ENCODE peak calls at places on chromosomes 3 and 15, in five cellular contexts. K is HCT116, R is heart right ventricle, L is hepatocyte, A is tibial artery. U is an unnamed sample.

GRCh38 chr15:38536201-38536676 is 28.4 kb downstream of the RASGRP1 start:
- DNase-seq in K (no peak), R (no peak), A (no peak), L (no peak), U (peak; percentile 93)

GRCh38 chr15:25060472-25060803 is 105.7 kb downstream of the SNRPN start:
- DNase-seq in K (no peak), A (no peak), R (no peak), L (no peak), U (no peak)

GRCh38 chr15:68993276-68993675 is 21.2 kb upstream of the NOX5 start:
- DNase-seq in K (no peak), A (no peak), R (no peak), L (no peak), U (no peak)

GRCh38 chr3:118151164-118151563 is 883.5 kb downstream of the IGSF11 start:
- DNase-seq in A (no peak), K (no peak), L (no peak), R (no peak), U (no peak)

GRCh38 chr3:112980080-112980479 is 5.2 kb upstream of the CD200R1 start:
- DNase-seq in L (no peak), A (no peak), K (no peak), R (no peak), U (no peak)

GRCh38 chr15:36024066-36024465 is 478.1 kb upstream of the DPH6 start:
- DNase-seq in A (no peak), L (no peak), R (peak; percentile 4), K (no peak), U (no peak)

GRCh38 chr3:186452517-186452916 is 90.5 kb upstream of the DGKG start:
- DNase-seq in K (peak; percentile 21), A (no peak), L (peak; percentile 18), R (no peak), U (no peak)

GRCh38 chr15:48966595-48967301 is 3.0 kb upstream of the SHC4 start:
- DNase-seq in R (no peak), K (no peak), L (no peak), A (no peak), U (peak; percentile 46)

GRCh38 chr3:75341324-75342067 is 322.6 kb upstream of the FRG2C start:
- DNase-seq in A (no peak), K (no peak), R (no peak), L (no peak), U (peak; percentile 3)

GRCh38 chr15:88225484-88225883 is 31.1 kb downstream of the NTRK3 start:
- DNase-seq in L (no peak), R (no peak), K (no peak), A (no peak), U (no peak)

GRCh38 chr3:72490688-72491430 is 357.4 kb downstream of the SHQ1 start:
- DNase-seq in L (no peak), A (no peak), K (no peak), R (no peak), U (no peak)

GRCh38 chr3:171526869-171527268 is 66.7 kb upstream of the TNIK start:
- DNase-seq in R (no peak), A (no peak), L (no peak), K (no peak), U (no peak)

GRCh38 chr3:123423026-123423425 is 25.9 kb downstream of the ADCY5 start:
- DNase-seq in A (peak; percentile 89), K (no peak), R (peak; percentile 61), L (no peak), U (no peak)

GRCh38 chr3:108493862-108494261 is 16.5 kb downstream of the MYH15 start:
- DNase-seq in L (no peak), K (peak; percentile 19), R (no peak), A (no peak), U (no peak)

GRCh38 chr3:8423307-8423706 is 78.3 kb upstream of the LMCD1 start:
- DNase-seq in A (no peak), R (no peak), K (no peak), L (no peak), U (no peak)

GRCh38 chr3:185215873-185216586 is 37.8 kb downstream of the EHHADH start:
- DNase-seq in R (no peak), K (no peak), L (no peak), A (no peak), U (peak; percentile 31)

GRCh38 chr15:88897456-88898194 is 2.3 kb upstream of the HAPLN3 start:
- DNase-seq in K (no peak), L (peak; percentile 95), R (peak; percentile 91), A (peak; percentile 95), U (peak; percentile 93)

GRCh38 chr15:32853667-32854066 is 135.9 kb downstream of the GREM1 start:
- DNase-seq in R (no peak), K (no peak), L (no peak), A (no peak), U (no peak)

GRCh38 chr3:72683068-72683467 is 165.2 kb downstream of the SHQ1 start:
- DNase-seq in A (no peak), L (no peak), K (no peak), R (no peak), U (no peak)

GRCh38 chr15:65730560-65731172 is 61.4 kb downstream of the DENND4A start:
- DNase-seq in L (no peak), A (no peak), R (no peak), K (peak; percentile 1), U (peak; percentile 55)

GRCh38 chr3:191499307-191500125 is 38.6 kb downstream of the PYDC2 start:
- DNase-seq in A (no peak), L (peak; percentile 35), R (peak; percentile 6), K (no peak), U (peak; percentile 58)

GRCh38 chr15:82928711-82929110 is 23.8 kb downstream of the HOMER2 start:
- DNase-seq in L (no peak), K (no peak), R (no peak), A (no peak), U (no peak)

GRCh38 chr15:75109021-75109690 is 85.8 kb downstream of the PPCDC start:
- DNase-seq in A (no peak), K (no peak), L (no peak), R (no peak), U (no peak)

GRCh38 chr3:179179256-179179655 is 31.1 kb downstream of the PIK3CA start:
- DNase-seq in K (no peak), L (no peak), R (no peak), A (no peak), U (no peak)

GRCh38 chr15:55954862-55955605 is 38.4 kb downstream of the NEDD4 start:
- DNase-seq in R (no peak), K (no peak), A (no peak), L (no peak), U (no peak)

GRCh38 chr3:160676547-160677303 is at the start of gene ARL14:
- DNase-seq in L (peak; percentile 78), R (no peak), K (peak; percentile 89), A (no peak), U (no peak)

GRCh38 chr3:41199866-41200668 is 762 bp downstream of the CTNNB1 start:
- DNase-seq in R (peak; percentile 42), K (no peak), A (peak; percentile 72), L (peak; percentile 61), U (no peak)

GRCh38 chr3:66567066-66567465 is 66.2 kb upstream of the LRIG1 start:
- DNase-seq in K (no peak), A (no peak), R (no peak), L (peak; percentile 11), U (no peak)

GRCh38 chr3:125163739-125164601 is 48.6 kb downstream of the SLC12A8 start:
- DNase-seq in R (no peak), A (no peak), L (peak; percentile 39), K (no peak), U (peak; percentile 57)

GRCh38 chr15:50880651-50881114 is 27.8 kb upstream of the AP4E1 start:
- DNase-seq in L (no peak), K (no peak), R (no peak), A (no peak), U (no peak)

DNA sequence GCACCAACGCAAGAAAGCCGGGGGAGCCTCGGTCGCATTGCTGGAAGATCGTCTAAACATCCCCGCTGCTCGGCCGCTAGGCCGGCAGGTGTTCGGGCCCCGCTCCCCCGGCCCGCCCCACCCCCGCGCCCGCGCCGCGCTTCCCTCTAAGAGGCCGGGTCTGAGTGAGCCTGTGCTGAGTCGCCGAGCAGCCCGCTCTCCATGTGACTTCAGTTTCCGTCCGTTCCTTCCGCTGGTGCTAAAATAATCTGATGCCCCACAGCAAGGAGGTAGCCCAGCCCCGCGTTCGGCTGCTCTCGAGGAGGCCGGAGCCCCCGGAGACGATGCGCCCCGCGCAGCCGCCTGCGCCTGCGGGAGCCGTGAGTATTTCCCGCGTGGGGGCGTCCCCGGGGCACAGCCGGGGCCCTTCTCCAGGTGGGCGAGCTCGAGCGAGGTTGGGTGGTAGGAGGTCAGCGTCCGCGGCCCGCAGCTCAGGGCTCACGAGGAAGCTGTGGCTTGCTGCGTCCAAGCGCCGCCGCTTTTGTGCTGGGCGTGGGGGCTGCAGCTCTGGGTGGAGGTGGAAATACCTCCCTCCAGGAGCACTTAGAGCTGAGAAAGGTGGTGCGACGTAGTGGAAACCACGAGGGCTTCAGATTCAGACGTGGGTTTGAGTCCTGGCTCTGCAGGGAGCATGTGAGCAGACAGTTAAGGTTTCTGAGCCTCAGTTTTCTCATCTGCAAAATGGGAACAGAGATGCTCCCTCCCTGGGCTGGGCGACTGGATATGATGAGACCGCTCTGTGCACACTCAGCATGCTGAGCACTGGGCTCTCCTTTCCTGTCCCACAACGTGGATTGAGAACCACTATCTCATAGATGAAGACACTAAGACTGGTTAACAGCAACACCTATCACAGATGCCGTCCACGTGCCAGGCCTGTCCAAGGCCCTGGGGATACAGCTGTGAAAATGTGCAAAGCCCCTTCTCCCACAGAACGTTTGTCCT is at the start of gene NRROS:
- DNase-seq in R (peak; percentile 67), L (peak; percentile 57), K (no peak), A (peak; percentile 83), U (peak; percentile 68)
- H3K27ac ChIP-seq in R (peak within 1 kb of the TSS; percentile 88), L (no peak within 1 kb of the TSS), K (no peak within 1 kb of the TSS), A (peak within 1 kb of the TSS; percentile 29), U (no peak within 1 kb of the TSS)

GRCh38 chr15:99143230-99143629 is 38.4 kb downstream of the SYNM start:
- DNase-seq in R (no peak), A (no peak), K (no peak), L (no peak), U (no peak)
- H3K4me1 ChIP-seq in R (no peaks in the 10 kb centered on the region), A (peaks cover 43% of the 10 kb centered on the region), K (no peaks in the 10 kb centered on the region), L (peaks cover 22% of the 10 kb centered on the region), U (no peaks in the 10 kb centered on the region)

DNA sequence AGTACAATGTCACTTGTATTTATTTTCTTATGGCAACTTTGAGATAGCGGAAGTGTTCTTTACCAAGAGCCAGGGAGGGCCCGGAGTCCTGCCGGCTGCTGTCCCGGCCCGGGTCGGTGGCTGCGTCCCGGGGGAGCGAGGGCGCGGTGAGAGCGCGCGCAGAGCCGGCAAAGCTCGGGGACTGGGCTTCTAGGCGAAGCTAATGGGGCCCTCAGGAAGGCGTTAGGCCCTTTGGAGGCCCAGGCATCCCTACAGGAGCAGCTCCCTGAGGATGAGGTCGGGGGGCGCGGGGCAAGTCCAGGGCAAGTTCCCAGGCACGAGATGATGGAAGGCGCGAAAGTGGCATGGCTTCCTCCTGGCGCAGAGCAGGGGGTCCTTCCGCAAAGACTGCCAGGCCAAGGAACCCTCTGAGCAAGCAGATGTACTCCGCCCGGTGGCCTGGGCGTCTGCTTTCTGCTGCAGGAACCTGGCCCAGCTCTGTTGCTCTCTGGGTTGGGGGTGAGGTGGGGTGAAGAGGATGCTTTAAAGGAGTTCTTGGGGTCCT is 13.1 kb downstream of the NR2F2 start:
- DNase-seq in A (peak; percentile 69), R (no peak), L (no peak), K (no peak), U (no peak)
- H3K4me3 ChIP-seq in A (peak overlapping the region; percentile 92), R (peak overlapping the region; percentile 81), L (no peak overlapping the region), K (no peak overlapping the region), U (no peak overlapping the region)

DNA sequence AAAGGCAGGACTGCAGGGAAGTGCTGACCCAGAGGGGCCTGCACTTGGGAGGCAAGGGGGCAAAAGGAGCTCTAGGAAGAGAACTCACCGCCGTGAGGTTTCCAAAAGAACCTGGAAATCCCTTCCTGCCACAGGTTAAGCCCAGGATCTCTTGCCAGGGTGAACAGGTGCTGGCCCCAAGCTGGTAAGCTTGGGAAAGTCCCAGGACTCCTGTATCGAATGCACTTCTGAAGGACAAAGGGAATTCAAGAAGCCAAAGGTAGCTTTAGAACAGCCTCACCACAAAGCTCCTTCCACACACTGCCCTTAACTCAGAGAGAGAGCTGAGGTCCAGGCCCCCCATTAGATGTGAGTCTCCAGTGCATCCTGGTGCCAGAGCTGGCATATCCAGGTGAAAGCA is 11.9 kb upstream of the SKIC8 start:
- DNase-seq in A (no peak), K (no peak), L (no peak), R (no peak), U (no peak)
- H3K27ac ChIP-seq in A (no peak overlapping the region), K (no peak overlapping the region), L (no peak overlapping the region), R (no peak overlapping the region), U (no peak overlapping the region)